ENCODE peak calls at places on chromosomes 2 and 18, in ten cellular contexts. One of them, this sample, is unnamed.

GRCh38 chr2:63856302-63856600 is 14.6 kb downstream of the UGP2 start:
- DNase-seq in naive B cell: no peak
- DNase-seq in neuronal stem cell: no peak
- DNase-seq in nephron progenitor cell: no peak
- DNase-seq in GM12892: no peak
- DNase-seq in stimulated activated CD8-positive, alpha-beta memory T cell treated with anti-CD3 and anti-CD28 coated beads, Interleukin-7, amount 100 ng/mL, for 24 hours: no peak
- DNase-seq in HEK293T: no peak
- DNase-seq in iris pigment epithelial cell: no peak
- DNase-seq in upper lobe of left lung: no peak
- DNase-seq in amygdala: no peak
- DNase-seq in this sample: no peak

GRCh38 chr18:12766986-12767433 is 64.2 kb downstream of the PSMG2 start:
- DNase-seq in naive B cell: no peak
- DNase-seq in neuronal stem cell: peak
- DNase-seq in nephron progenitor cell: peak
- DNase-seq in GM12892: no peak
- DNase-seq in stimulated activated CD8-positive, alpha-beta memory T cell treated with anti-CD3 and anti-CD28 coated beads, Interleukin-7, amount 100 ng/mL, for 24 hours: no peak
- DNase-seq in HEK293T: no peak
- DNase-seq in iris pigment epithelial cell: no peak
- DNase-seq in upper lobe of left lung: peak
- DNase-seq in amygdala: no peak
- DNase-seq in this sample: peak

GRCh38 chr2:47520825-47521665 is 118.1 kb downstream of the MSH2 start:
- DNase-seq in naive B cell: peak
- DNase-seq in neuronal stem cell: no peak
- DNase-seq in nephron progenitor cell: peak
- DNase-seq in GM12892: peak
- DNase-seq in stimulated activated CD8-positive, alpha-beta memory T cell treated with anti-CD3 and anti-CD28 coated beads, Interleukin-7, amount 100 ng/mL, for 24 hours: peak
- DNase-seq in HEK293T: no peak
- DNase-seq in iris pigment epithelial cell: peak
- DNase-seq in upper lobe of left lung: peak
- DNase-seq in amygdala: peak
- DNase-seq in this sample: no peak

GRCh38 chr2:112156152-112156986 is 18.2 kb downstream of the FBLN7 start:
- DNase-seq in naive B cell: no peak
- DNase-seq in neuronal stem cell: peak
- DNase-seq in nephron progenitor cell: no peak
- DNase-seq in GM12892: no peak
- DNase-seq in stimulated activated CD8-positive, alpha-beta memory T cell treated with anti-CD3 and anti-CD28 coated beads, Interleukin-7, amount 100 ng/mL, for 24 hours: no peak
- DNase-seq in HEK293T: no peak
- DNase-seq in iris pigment epithelial cell: peak
- DNase-seq in upper lobe of left lung: no peak
- DNase-seq in amygdala: no peak
- DNase-seq in this sample: no peak

GRCh38 chr2:3447789-3448317 is 68.4 kb downstream of the TRAPPC12 start:
- DNase-seq in naive B cell: no peak
- DNase-seq in neuronal stem cell: no peak
- DNase-seq in nephron progenitor cell: no peak
- DNase-seq in GM12892: no peak
- DNase-seq in stimulated activated CD8-positive, alpha-beta memory T cell treated with anti-CD3 and anti-CD28 coated beads, Interleukin-7, amount 100 ng/mL, for 24 hours: no peak
- DNase-seq in HEK293T: no peak
- DNase-seq in iris pigment epithelial cell: no peak
- DNase-seq in upper lobe of left lung: no peak
- DNase-seq in amygdala: no peak
- DNase-seq in this sample: no peak

GRCh38 chr2:67701011-67701410 is 303.9 kb downstream of the ETAA1 start:
- DNase-seq in naive B cell: no peak
- DNase-seq in neuronal stem cell: no peak
- DNase-seq in nephron progenitor cell: no peak
- DNase-seq in GM12892: no peak
- DNase-seq in stimulated activated CD8-positive, alpha-beta memory T cell treated with anti-CD3 and anti-CD28 coated beads, Interleukin-7, amount 100 ng/mL, for 24 hours: no peak
- DNase-seq in HEK293T: no peak
- DNase-seq in iris pigment epithelial cell: no peak
- DNase-seq in upper lobe of left lung: no peak
- DNase-seq in amygdala: no peak
- DNase-seq in this sample: no peak

GRCh38 chr2:200377774-200378336 is 71.4 kb downstream of the SPATS2L start:
- DNase-seq in naive B cell: no peak
- DNase-seq in neuronal stem cell: no peak
- DNase-seq in nephron progenitor cell: no peak
- DNase-seq in GM12892: no peak
- DNase-seq in stimulated activated CD8-positive, alpha-beta memory T cell treated with anti-CD3 and anti-CD28 coated beads, Interleukin-7, amount 100 ng/mL, for 24 hours: no peak
- DNase-seq in HEK293T: no peak
- DNase-seq in iris pigment epithelial cell: no peak
- DNase-seq in upper lobe of left lung: no peak
- DNase-seq in amygdala: no peak
- DNase-seq in this sample: peak

GRCh38 chr2:215535726-215536125 is 99.9 kb upstream of the FN1 start:
- DNase-seq in naive B cell: no peak
- DNase-seq in neuronal stem cell: no peak
- DNase-seq in nephron progenitor cell: no peak
- DNase-seq in GM12892: no peak
- DNase-seq in stimulated activated CD8-positive, alpha-beta memory T cell treated with anti-CD3 and anti-CD28 coated beads, Interleukin-7, amount 100 ng/mL, for 24 hours: no peak
- DNase-seq in HEK293T: no peak
- DNase-seq in iris pigment epithelial cell: peak
- DNase-seq in upper lobe of left lung: no peak
- DNase-seq in amygdala: no peak
- DNase-seq in this sample: no peak

GRCh38 chr2:228444156-228444555 is 262.7 kb upstream of the SPHKAP start:
- DNase-seq in naive B cell: no peak
- DNase-seq in neuronal stem cell: no peak
- DNase-seq in nephron progenitor cell: no peak
- DNase-seq in GM12892: no peak
- DNase-seq in stimulated activated CD8-positive, alpha-beta memory T cell treated with anti-CD3 and anti-CD28 coated beads, Interleukin-7, amount 100 ng/mL, for 24 hours: no peak
- DNase-seq in HEK293T: no peak
- DNase-seq in iris pigment epithelial cell: no peak
- DNase-seq in upper lobe of left lung: no peak
- DNase-seq in amygdala: no peak
- DNase-seq in this sample: no peak

GRCh38 chr2:160308915-160309314 is 108.8 kb upstream of the ITGB6 start:
- DNase-seq in naive B cell: no peak
- DNase-seq in neuronal stem cell: no peak
- DNase-seq in nephron progenitor cell: no peak
- DNase-seq in GM12892: no peak
- DNase-seq in stimulated activated CD8-positive, alpha-beta memory T cell treated with anti-CD3 and anti-CD28 coated beads, Interleukin-7, amount 100 ng/mL, for 24 hours: no peak
- DNase-seq in HEK293T: no peak
- DNase-seq in iris pigment epithelial cell: peak
- DNase-seq in upper lobe of left lung: no peak
- DNase-seq in amygdala: no peak
- DNase-seq in this sample: no peak

GRCh38 chr2:127415593-127416485 is 2.4 kb upstream of the PROC start:
- DNase-seq in naive B cell: peak
- DNase-seq in neuronal stem cell: peak
- DNase-seq in nephron progenitor cell: peak
- DNase-seq in GM12892: peak
- DNase-seq in stimulated activated CD8-positive, alpha-beta memory T cell treated with anti-CD3 and anti-CD28 coated beads, Interleukin-7, amount 100 ng/mL, for 24 hours: peak
- DNase-seq in HEK293T: peak
- DNase-seq in iris pigment epithelial cell: peak
- DNase-seq in upper lobe of left lung: peak
- DNase-seq in amygdala: no peak
- DNase-seq in this sample: no peak

GRCh38 chr2:167335627-167336026 is 447.3 kb downstream of the XIRP2 start:
- DNase-seq in naive B cell: no peak
- DNase-seq in neuronal stem cell: no peak
- DNase-seq in nephron progenitor cell: no peak
- DNase-seq in GM12892: no peak
- DNase-seq in stimulated activated CD8-positive, alpha-beta memory T cell treated with anti-CD3 and anti-CD28 coated beads, Interleukin-7, amount 100 ng/mL, for 24 hours: no peak
- DNase-seq in HEK293T: no peak
- DNase-seq in iris pigment epithelial cell: peak
- DNase-seq in upper lobe of left lung: no peak
- DNase-seq in amygdala: no peak
- DNase-seq in this sample: no peak

GRCh38 chr2:39697480-39697879 is 31.8 kb downstream of the TMEM178A start:
- DNase-seq in naive B cell: no peak
- DNase-seq in neuronal stem cell: no peak
- DNase-seq in nephron progenitor cell: no peak
- DNase-seq in GM12892: no peak
- DNase-seq in stimulated activated CD8-positive, alpha-beta memory T cell treated with anti-CD3 and anti-CD28 coated beads, Interleukin-7, amount 100 ng/mL, for 24 hours: no peak
- DNase-seq in HEK293T: no peak
- DNase-seq in iris pigment epithelial cell: no peak
- DNase-seq in upper lobe of left lung: no peak
- DNase-seq in amygdala: no peak
- DNase-seq in this sample: no peak

GRCh38 chr2:51003345-51004192 is 28.4 kb downstream of the NRXN1 start:
- DNase-seq in naive B cell: no peak
- DNase-seq in neuronal stem cell: no peak
- DNase-seq in nephron progenitor cell: no peak
- DNase-seq in GM12892: no peak
- DNase-seq in stimulated activated CD8-positive, alpha-beta memory T cell treated with anti-CD3 and anti-CD28 coated beads, Interleukin-7, amount 100 ng/mL, for 24 hours: no peak
- DNase-seq in HEK293T: no peak
- DNase-seq in iris pigment epithelial cell: peak
- DNase-seq in upper lobe of left lung: no peak
- DNase-seq in amygdala: no peak
- DNase-seq in this sample: no peak

GRCh38 chr2:213202006-213202405 is 50.6 kb upstream of the IKZF2 start:
- DNase-seq in naive B cell: no peak
- DNase-seq in neuronal stem cell: no peak
- DNase-seq in nephron progenitor cell: no peak
- DNase-seq in GM12892: no peak
- DNase-seq in stimulated activated CD8-positive, alpha-beta memory T cell treated with anti-CD3 and anti-CD28 coated beads, Interleukin-7, amount 100 ng/mL, for 24 hours: no peak
- DNase-seq in HEK293T: no peak
- DNase-seq in iris pigment epithelial cell: peak
- DNase-seq in upper lobe of left lung: no peak
- DNase-seq in amygdala: no peak
- DNase-seq in this sample: no peak

GRCh38 chr2:65579506-65580235 is 147.3 kb upstream of the SPRED2 start:
- DNase-seq in naive B cell: no peak
- DNase-seq in neuronal stem cell: no peak
- DNase-seq in nephron progenitor cell: no peak
- DNase-seq in GM12892: no peak
- DNase-seq in stimulated activated CD8-positive, alpha-beta memory T cell treated with anti-CD3 and anti-CD28 coated beads, Interleukin-7, amount 100 ng/mL, for 24 hours: no peak
- DNase-seq in HEK293T: no peak
- DNase-seq in iris pigment epithelial cell: no peak
- DNase-seq in upper lobe of left lung: no peak
- DNase-seq in amygdala: no peak
- DNase-seq in this sample: no peak

GRCh38 chr2:61272421-61273070 is 110.6 kb downstream of the C2orf74 start:
- DNase-seq in naive B cell: no peak
- DNase-seq in neuronal stem cell: no peak
- DNase-seq in nephron progenitor cell: no peak
- DNase-seq in GM12892: no peak
- DNase-seq in stimulated activated CD8-positive, alpha-beta memory T cell treated with anti-CD3 and anti-CD28 coated beads, Interleukin-7, amount 100 ng/mL, for 24 hours: no peak
- DNase-seq in HEK293T: no peak
- DNase-seq in iris pigment epithelial cell: peak
- DNase-seq in upper lobe of left lung: no peak
- DNase-seq in amygdala: no peak
- DNase-seq in this sample: no peak

GRCh38 chr2:241256168-241256545 is 59.3 kb downstream of the HDLBP start:
- DNase-seq in naive B cell: no peak
- DNase-seq in neuronal stem cell: no peak
- DNase-seq in nephron progenitor cell: no peak
- DNase-seq in GM12892: no peak
- DNase-seq in stimulated activated CD8-positive, alpha-beta memory T cell treated with anti-CD3 and anti-CD28 coated beads, Interleukin-7, amount 100 ng/mL, for 24 hours: no peak
- DNase-seq in HEK293T: no peak
- DNase-seq in iris pigment epithelial cell: no peak
- DNase-seq in upper lobe of left lung: no peak
- DNase-seq in amygdala: no peak
- DNase-seq in this sample: no peak

This sample was measured in HuH-7.